ENCODE peak calls at places on chromosomes 16 and 17, in eight cellular contexts. A is CD8-positive, alpha-beta T cell; S is PC-9; I is retinal pigment epithelial cell; G is GM23338; F is GM23248; J is AG04449; K is pancreas. Y is an unnamed sample.

GRCh38 chr17:17842111-17842876 is 5.5 kb upstream of the SREBF1 start:
- DNase-seq in K (peak), J (no peak), I (no peak), F (no peak), G (no peak), A (no peak), S (no peak), Y (no peak)

GRCh38 chr16:29849505-29849904 is 13.5 kb downstream of the CDIPT start:
- DNase-seq in I (no peak), A (no peak), K (no peak), F (no peak), S (no peak), G (peak), J (no peak), Y (no peak)

GRCh38 chr16:27795992-27796614 is 246.2 kb downstream of the KATNIP start:
- DNase-seq in K (peak), J (no peak), G (peak), A (no peak), S (no peak), F (peak), I (no peak), Y (peak)

GRCh38 chr17:46942441-46943217 is 19.7 kb downstream of the GOSR2 start:
- DNase-seq in F (peak), J (no peak), K (peak), I (no peak), G (peak), S (peak), A (peak), Y (peak)

GRCh38 chr17:76248013-76248782 is 7.9 kb upstream of the RNF157 start:
- DNase-seq in I (no peak), G (no peak), J (no peak), F (no peak), S (no peak), K (no peak), A (no peak), Y (no peak)

GRCh38 chr17:9178319-9178718 is 157.0 kb downstream of the NTN1 start:
- DNase-seq in K (no peak), A (no peak), S (no peak), G (no peak), J (no peak), F (no peak), I (no peak), Y (no peak)

GRCh38 chr16:2146739-2147138 is 1.7 kb upstream of the RAB26 start:
- DNase-seq in J (no peak), I (no peak), G (peak), K (no peak), S (no peak), A (no peak), F (no peak), Y (no peak)

GRCh38 chr17:19727466-19728113 is 11.2 kb upstream of the SLC47A2 start:
- DNase-seq in F (peak), G (no peak), J (peak), S (peak), I (peak), A (no peak), K (peak), Y (peak)

GRCh38 chr16:46763147-46763546 is 15.0 kb upstream of the MYLK3 start:
- DNase-seq in K (no peak), J (no peak), I (no peak), G (no peak), S (no peak), A (no peak), F (no peak), Y (no peak)

GRCh38 chr17:6374761-6375312 is 60.1 kb downstream of the AIPL1 start:
- DNase-seq in A (no peak), F (peak), S (no peak), I (peak), G (peak), K (no peak), J (no peak), Y (peak)

GRCh38 chr16:14211856-14212543 is 140.9 kb downstream of the MRTFB start:
- DNase-seq in F (no peak), I (no peak), A (no peak), S (no peak), J (no peak), K (no peak), G (no peak), Y (no peak)

GRCh38 chr16:19809121-19809635 is 75.5 kb downstream of the GPRC5B start:
- DNase-seq in A (no peak), I (no peak), J (no peak), G (no peak), S (peak), K (peak), F (no peak), Y (peak)

GRCh38 chr16:88730632-88731607 is 24.6 kb downstream of the CTU2 start:
- DNase-seq in J (no peak), I (no peak), S (no peak), F (no peak), K (no peak), G (no peak), A (no peak), Y (no peak)

GRCh38 chr16:69294051-69294450 is 17.1 kb upstream of the VPS4A start:
- DNase-seq in F (no peak), J (no peak), G (no peak), S (no peak), K (no peak), I (no peak), A (no peak), Y (no peak)

GRCh38 chr16:85390511-85391174 is 222.5 kb upstream of the GSE1 start:
- DNase-seq in I (peak), A (no peak), S (peak), F (peak), G (no peak), K (peak), J (peak), Y (peak)

GRCh38 chr17:31654936-31655335 is 204.1 kb downstream of the COPRS start:
- DNase-seq in K (no peak), J (no peak), F (no peak), G (no peak), I (no peak), S (peak), A (peak), Y (no peak)

GRCh38 chr16:84616515-84616914 is 1.4 kb downstream of the COTL1 start:
- DNase-seq in K (no peak), J (no peak), G (no peak), A (no peak), I (no peak), S (peak), F (peak), Y (no peak)

GRCh38 chr17:42275527-42276358 is 448 bp downstream of the STAT5B start:
- DNase-seq in K (no peak), S (no peak), F (no peak), J (no peak), G (peak), A (peak), I (no peak), Y (no peak)

GRCh38 chr16:84692451-84692850 is 7.3 kb upstream of the USP10 start:
- DNase-seq in A (no peak), G (no peak), J (no peak), K (no peak), I (no peak), S (no peak), F (no peak), Y (no peak)

GRCh38 chr17:7549401-7550055 is 670 bp downstream of the TNFSF12 start:
- DNase-seq in J (no peak), A (peak), G (no peak), K (peak), S (no peak), I (no peak), F (peak), Y (no peak)

GRCh38 chr16:47660540-47660939 is 199.4 kb downstream of the PHKB start:
- DNase-seq in I (no peak), S (no peak), G (peak), A (no peak), J (no peak), F (no peak), K (no peak), Y (no peak)

GRCh38 chr16:84086357-84086756 is 30.4 kb downstream of the MBTPS1 start:
- DNase-seq in F (no peak), A (no peak), I (no peak), J (no peak), K (no peak), S (no peak), G (no peak), Y (no peak)

GRCh38 chr16:81164481-81164880 is 68.3 kb upstream of the GCSH start:
- DNase-seq in S (no peak), F (no peak), I (no peak), A (no peak), J (no peak), G (no peak), K (no peak), Y (no peak)

GRCh38 chr17:21382560-21383495 is 6.7 kb downstream of the KCNJ12 start:
- DNase-seq in G (no peak), F (no peak), I (no peak), J (no peak), A (no peak), K (no peak), S (no peak), Y (no peak)

GRCh38 chr17:8142887-8143580 is 9.2 kb downstream of the PER1 start:
- DNase-seq in K (no peak), G (no peak), F (no peak), J (no peak), S (no peak), A (no peak), I (no peak), Y (no peak)

GRCh38 chr16:75266738-75267630 is 15.6 kb upstream of the BCAR1 start:
- DNase-seq in F (no peak), A (no peak), J (no peak), I (no peak), S (no peak), K (no peak), G (no peak), Y (no peak)

GRCh38 chr17:40347319-40348135 is 17.0 kb downstream of the GJD3 start:
- DNase-seq in K (no peak), F (no peak), A (no peak), J (no peak), S (no peak), I (no peak), G (peak), Y (no peak)

GRCh38 chr16:1831537-1832075 is 4.6 kb downstream of the FAHD1 start:
- DNase-seq in A (no peak), F (no peak), S (no peak), G (no peak), K (no peak), I (no peak), J (no peak), Y (no peak)

GRCh38 chr17:57033296-57033695 is 51.8 kb upstream of the AKAP1 start:
- DNase-seq in S (peak), J (no peak), G (no peak), A (no peak), K (no peak), F (no peak), I (no peak), Y (no peak)

GRCh38 chr16:48165961-48166578 is 10.3 kb upstream of the ABCC12 start:
- DNase-seq in F (no peak), G (no peak), A (no peak), I (no peak), K (no peak), S (peak), J (no peak), Y (no peak)

GRCh38 chr17:78746949-78747269 is 35.2 kb downstream of the CYTH1 start:
- DNase-seq in F (no peak), I (no peak), J (no peak), K (no peak), G (no peak), A (no peak), S (no peak), Y (no peak)

GRCh38 chr17:78747479-78747878 is 34.6 kb downstream of the CYTH1 start:
- DNase-seq in F (peak), J (no peak), S (no peak), I (no peak), G (no peak), K (no peak), A (no peak), Y (no peak)

GRCh38 chr17:78748048-78748729 is 33.9 kb downstream of the CYTH1 start:
- DNase-seq in S (no peak), K (no peak), F (peak), G (no peak), I (no peak), A (no peak), J (no peak), Y (peak)

GRCh38 chr17:78746263-78746948 is 35.7 kb downstream of the CYTH1 start:
- DNase-seq in F (no peak), A (no peak), I (no peak), K (no peak), S (no peak), G (peak), J (no peak), Y (no peak)

GRCh38 chr17:78745407-78746088 is 36.5 kb downstream of the CYTH1 start:
- DNase-seq in K (no peak), I (no peak), J (no peak), G (peak), A (no peak), S (no peak), F (peak), Y (peak)
- H3K4me3 ChIP-seq in K (no peak), I (no peak), J (no peak), G (no peak), A (no peak), S (no peak), F (no peak), Y (no peak)

GRCh38 chr16:68089067-68089466 is 3.9 kb downstream of the NFATC3 start:
- DNase-seq in I (no peak), F (no peak), A (no peak), G (no peak), S (no peak), K (no peak), J (no peak), Y (no peak)
- H3K4me3 ChIP-seq in I (no peak), F (no peak), A (peak), G (no peak), S (no peak), K (no peak), J (no peak), Y (no peak)

DNA sequence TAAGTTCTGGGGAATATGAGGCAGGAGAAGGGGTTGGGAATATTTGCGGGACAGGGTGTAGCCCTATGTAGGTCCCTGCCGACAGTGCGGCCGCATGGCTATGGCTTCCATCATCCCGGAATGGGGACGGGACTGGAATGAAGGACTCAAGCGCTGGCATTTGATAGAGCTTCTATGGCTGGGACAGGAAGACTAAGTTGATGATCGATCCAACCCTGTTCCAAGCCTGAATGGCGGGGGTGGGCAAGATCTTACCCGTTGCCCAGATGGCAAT is 47.1 kb downstream of the SRCIN1 start:
- DNase-seq in I (no peak), K (no peak), J (no peak), A (no peak), S (no peak), G (peak), F (no peak), Y (no peak)
- H3K4me3 ChIP-seq in I (peak), K (peak), J (peak), A (peak), S (peak), G (peak), F (peak), Y (peak)

GRCh38 chr17:82371333-82372062 is at the start of gene UTS2R:
- DNase-seq in J (no peak), A (no peak), I (no peak), G (peak), S (no peak), K (no peak), F (no peak), Y (no peak)
- H3K4me3 ChIP-seq in J (peak), A (peak), I (peak), G (peak), S (no peak), K (peak), F (peak), Y (no peak)

GRCh38 chr16:11670171-11671131 is 2.2 kb downstream of the SNN start:
- DNase-seq in K (no peak), F (peak), A (no peak), I (no peak), J (no peak), G (no peak), S (no peak), Y (no peak)

GRCh38 chr16:11668590-11669379 is 530 bp downstream of the SNN start:
- DNase-seq in S (no peak), F (peak), A (no peak), J (no peak), I (no peak), K (no peak), G (peak), Y (no peak)

GRCh38 chr16:11671271-11671670 is 3.0 kb downstream of the SNN start:
- DNase-seq in K (no peak), G (no peak), A (no peak), J (no peak), F (no peak), I (no peak), S (no peak), Y (no peak)

GRCh38 chr16:11667824-11668589 is at the start of gene SNN:
- DNase-seq in S (peak), J (no peak), F (peak), G (peak), I (no peak), K (peak), A (peak), Y (peak)

GRCh38 chr16:11669380-11670146 is 1.3 kb downstream of the SNN start:
- DNase-seq in A (no peak), J (no peak), F (peak), I (no peak), K (peak), G (peak), S (no peak), Y (peak)
- H3K4me3 ChIP-seq in A (peak), J (peak), F (peak), I (peak), K (peak), G (peak), S (peak), Y (peak)

DNA sequence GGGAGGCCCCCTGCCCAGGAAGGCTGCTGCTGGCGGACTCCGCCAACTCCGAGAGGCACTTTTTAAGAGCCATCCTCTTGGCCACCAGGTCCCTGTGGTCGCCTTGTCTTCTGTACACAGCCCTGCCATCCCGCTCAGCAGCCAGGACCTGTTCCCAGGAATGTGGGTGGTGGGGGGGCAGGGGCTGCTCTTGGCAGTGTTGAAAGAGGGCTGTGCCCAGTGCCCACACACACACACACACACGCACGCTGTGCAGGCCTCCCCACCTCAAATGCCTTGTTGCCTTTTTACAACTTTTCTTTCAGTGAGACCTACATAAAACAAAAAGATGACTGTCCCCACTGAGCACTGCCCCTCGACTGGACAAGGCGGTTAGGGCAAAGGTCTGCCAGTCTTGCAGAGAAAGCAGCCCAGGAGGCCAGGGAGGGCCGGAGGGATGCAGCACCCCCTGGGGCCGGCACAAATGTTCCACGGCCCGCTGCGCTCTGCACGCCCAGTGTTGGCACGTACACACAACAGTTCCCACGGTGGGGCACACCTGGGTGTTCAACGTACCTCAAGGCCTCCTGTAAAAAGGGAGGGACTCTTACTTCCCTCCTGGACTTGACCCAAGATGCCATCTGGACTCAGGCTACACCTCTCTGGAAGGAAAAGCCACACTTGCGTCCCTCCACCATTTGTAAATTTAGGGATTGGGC is 18.5 kb upstream of the PITPNA start:
- DNase-seq in S (no peak), J (no peak), A (no peak), I (no peak), K (peak), F (no peak), G (no peak), Y (no peak)
- H3K4me3 ChIP-seq in S (no peak), J (no peak), A (no peak), I (no peak), K (no peak), F (no peak), G (no peak), Y (no peak)

DNA sequence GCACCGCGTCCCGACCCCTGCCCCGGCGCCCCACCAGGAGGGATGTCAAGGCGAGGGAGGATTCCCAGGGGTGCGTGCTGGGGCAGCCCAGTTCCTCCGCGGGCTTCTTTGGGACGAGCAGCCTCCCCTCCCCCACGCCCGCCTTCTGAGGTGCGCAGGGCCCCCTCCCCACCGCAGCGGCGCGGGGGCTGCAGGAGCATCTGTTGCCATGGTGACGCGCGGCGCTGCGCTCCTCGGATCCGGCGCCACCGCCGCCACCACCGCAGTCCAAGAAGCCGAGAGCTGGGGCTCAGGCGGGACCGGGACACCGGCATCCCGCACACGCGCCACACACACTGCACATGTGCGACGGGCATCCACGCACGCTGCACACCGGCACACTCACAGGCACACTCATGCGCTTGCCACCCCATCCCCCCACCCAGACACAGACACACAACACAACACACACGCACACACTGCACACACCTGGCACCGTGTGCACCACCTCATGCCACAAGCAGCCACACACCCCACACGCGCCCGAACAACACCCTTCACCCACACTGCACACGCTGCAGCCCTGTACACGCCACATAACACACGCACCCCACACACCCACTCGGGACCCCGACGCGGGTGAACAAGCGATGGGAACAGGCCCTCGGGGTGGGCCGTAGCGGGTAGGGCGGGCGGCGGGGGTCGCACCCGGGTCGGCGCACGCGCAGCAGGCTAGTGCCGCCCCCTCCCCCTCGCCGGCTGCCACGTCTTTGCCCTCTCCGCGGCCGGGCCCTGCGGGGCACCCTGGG is 17.0 kb downstream of the ENPP7 start:
- DNase-seq in J (no peak), I (no peak), A (no peak), F (peak), G (peak), S (no peak), K (no peak), Y (no peak)
- H3K4me3 ChIP-seq in J (no peak), I (no peak), A (peak), F (no peak), G (peak), S (no peak), K (no peak), Y (no peak)

GRCh38 chr17:1414001-1414574 is 14.1 kb upstream of the YWHAE start:
- DNase-seq in I (no peak), A (no peak), F (no peak), S (no peak), J (no peak), G (no peak), K (no peak), Y (no peak)

GRCh38 chr17:1416414-1416813 is 16.4 kb upstream of the YWHAE start:
- DNase-seq in S (no peak), G (no peak), J (no peak), F (no peak), I (no peak), K (no peak), A (no peak), Y (no peak)

GRCh38 chr17:1414634-1415033 is 14.6 kb upstream of the YWHAE start:
- DNase-seq in J (no peak), A (no peak), I (no peak), G (no peak), K (no peak), S (no peak), F (no peak), Y (no peak)

GRCh38 chr17:1413281-1413791 is 13.3 kb upstream of the YWHAE start:
- DNase-seq in J (no peak), I (peak), G (no peak), A (no peak), S (peak), K (peak), F (peak), Y (peak)

GRCh38 chr17:1412185-1413110 is 12.4 kb upstream of the YWHAE start:
- DNase-seq in S (no peak), I (no peak), F (no peak), K (peak), A (no peak), G (no peak), J (no peak), Y (peak)
- H3K4me3 ChIP-seq in S (no peak), I (no peak), F (no peak), K (no peak), A (no peak), G (no peak), J (no peak), Y (no peak)

GRCh38 chr17:48985436-48986245 is 11.5 kb upstream of the IGF2BP1 start:
- DNase-seq in G (no peak), I (no peak), J (no peak), S (no peak), F (no peak), K (no peak), A (no peak), Y (no peak)

GRCh38 chr17:48981927-48982539 is 13.6 kb upstream of the GIP start:
- DNase-seq in K (no peak), A (no peak), G (no peak), S (no peak), F (no peak), J (no peak), I (no peak), Y (no peak)
- H3K4me3 ChIP-seq in K (no peak), A (no peak), G (no peak), S (no peak), F (no peak), J (no peak), I (no peak), Y (no peak)

Y was measured in fibroblast of mammary gland.